ENCODE peak calls at places on chromosomes 5 and 9, in seven cellular contexts. X is heart left ventricle, L is fibroblast of lung, Q is neural progenitor cell, T is left ventricle myocardium inferior, D is PC-3, H is psoas muscle. R is an unnamed sample.

GRCh38 chr5:129541648-129542251 is 81.7 kb downstream of the ADAMTS19 start:
- DNase-seq in Q (no peak), X (no peak), L (peak; percentile 9), H (no peak), D (peak; percentile 53), T (no peak), R (no peak)

GRCh38 chr9:37309136-37309535 is 113.4 kb upstream of the GRHPR start:
- DNase-seq in H (no peak), D (peak; percentile 34), L (no peak), X (no peak), T (no peak), Q (peak; percentile 46), R (no peak)

GRCh38 chr5:37005946-37006540 is 129.5 kb downstream of the NIPBL start:
- DNase-seq in X (no peak), T (no peak), D (peak; percentile 62), H (no peak), Q (no peak), L (peak; percentile 23), R (no peak)

GRCh38 chr5:172303996-172304335 is 20.4 kb upstream of the UBTD2 start:
- DNase-seq in Q (no peak), L (peak; percentile 1), D (no peak), H (no peak), T (no peak), X (no peak), R (no peak)

GRCh38 chr9:36161187-36161586 is 8.0 kb upstream of the CCIN start:
- DNase-seq in H (no peak), T (no peak), L (peak; percentile 53), X (no peak), Q (no peak), D (no peak), R (no peak)

GRCh38 chr5:135031146-135031812 is 2.7 kb downstream of the PITX1 start:
- DNase-seq in L (no peak), T (peak; percentile 13), H (peak; percentile 63), X (no peak), D (no peak), Q (peak; percentile 76), R (no peak)

GRCh38 chr5:74546796-74547195 is 93.7 kb downstream of the ENC1 start:
- DNase-seq in D (peak; percentile 54), X (no peak), T (no peak), L (peak; percentile 70), Q (no peak), H (no peak), R (no peak)

GRCh38 chr5:12794476-12795332 is 890.5 kb upstream of the CTNND2 start:
- DNase-seq in D (no peak), T (peak; percentile 12), Q (no peak), H (no peak), X (no peak), L (no peak), R (no peak)

GRCh38 chr5:120139039-120139438 is 325.1 kb upstream of the PRR16 start:
- DNase-seq in D (peak; percentile 85), H (no peak), X (peak; percentile 13), T (no peak), Q (no peak), L (peak; percentile 91), R (no peak)

GRCh38 chr5:135565691-135566421 is 12.9 kb downstream of the CXCL14 start:
- DNase-seq in Q (peak; percentile 75), X (peak; percentile 42), L (peak; percentile 32), D (peak; percentile 65), H (peak; percentile 88), T (peak; percentile 68), R (peak; percentile 69)

GRCh38 chr9:116112236-116112635 is 41.4 kb upstream of the PAPPA start:
- DNase-seq in T (no peak), X (no peak), D (peak; percentile 39), L (peak; percentile 10), H (no peak), Q (no peak), R (no peak)

GRCh38 chr5:76733049-76733417 is 17.1 kb downstream of the F2R start:
- DNase-seq in T (no peak), D (no peak), Q (no peak), X (no peak), L (no peak), H (no peak), R (no peak)

GRCh38 chr5:76736679-76737078 is 20.8 kb downstream of the F2R start:
- DNase-seq in X (no peak), T (no peak), H (no peak), D (no peak), Q (no peak), L (no peak), R (no peak)

GRCh38 chr5:76737846-76738245 is 21.9 kb downstream of the F2R start:
- DNase-seq in D (no peak), X (no peak), L (no peak), Q (no peak), H (no peak), T (no peak), R (no peak)

GRCh38 chr5:76735762-76736545 is 20.0 kb downstream of the F2R start:
- DNase-seq in L (no peak), H (no peak), T (no peak), X (no peak), D (no peak), Q (no peak), R (no peak)

GRCh38 chr5:76737131-76737556 is 21.2 kb downstream of the F2R start:
- DNase-seq in H (no peak), Q (no peak), L (no peak), X (no peak), D (no peak), T (no peak), R (no peak)
- H3K27ac ChIP-seq in H (no peak overlapping the region), Q (no peak overlapping the region), L (no peak overlapping the region), X (no peak overlapping the region), D (no peak overlapping the region), T (peak overlapping the region; percentile 58), R (no peak overlapping the region)

GRCh38 chr5:3124410-3124809 is 372.9 kb upstream of the IRX2 start:
- DNase-seq in H (no peak), X (no peak), Q (no peak), T (no peak), D (no peak), L (no peak), R (no peak)

GRCh38 chr5:3121813-3122212 is 370.3 kb upstream of the IRX2 start:
- DNase-seq in T (no peak), X (no peak), D (no peak), H (no peak), L (no peak), Q (peak; percentile 71), R (no peak)

GRCh38 chr5:3123763-3124157 is 372.3 kb upstream of the IRX2 start:
- DNase-seq in L (no peak), X (no peak), T (no peak), H (no peak), D (no peak), Q (no peak), R (no peak)

GRCh38 chr5:3122216-3122615 is 370.7 kb upstream of the IRX2 start:
- DNase-seq in Q (no peak), D (no peak), X (no peak), H (no peak), L (no peak), T (no peak), R (no peak)

DNA sequence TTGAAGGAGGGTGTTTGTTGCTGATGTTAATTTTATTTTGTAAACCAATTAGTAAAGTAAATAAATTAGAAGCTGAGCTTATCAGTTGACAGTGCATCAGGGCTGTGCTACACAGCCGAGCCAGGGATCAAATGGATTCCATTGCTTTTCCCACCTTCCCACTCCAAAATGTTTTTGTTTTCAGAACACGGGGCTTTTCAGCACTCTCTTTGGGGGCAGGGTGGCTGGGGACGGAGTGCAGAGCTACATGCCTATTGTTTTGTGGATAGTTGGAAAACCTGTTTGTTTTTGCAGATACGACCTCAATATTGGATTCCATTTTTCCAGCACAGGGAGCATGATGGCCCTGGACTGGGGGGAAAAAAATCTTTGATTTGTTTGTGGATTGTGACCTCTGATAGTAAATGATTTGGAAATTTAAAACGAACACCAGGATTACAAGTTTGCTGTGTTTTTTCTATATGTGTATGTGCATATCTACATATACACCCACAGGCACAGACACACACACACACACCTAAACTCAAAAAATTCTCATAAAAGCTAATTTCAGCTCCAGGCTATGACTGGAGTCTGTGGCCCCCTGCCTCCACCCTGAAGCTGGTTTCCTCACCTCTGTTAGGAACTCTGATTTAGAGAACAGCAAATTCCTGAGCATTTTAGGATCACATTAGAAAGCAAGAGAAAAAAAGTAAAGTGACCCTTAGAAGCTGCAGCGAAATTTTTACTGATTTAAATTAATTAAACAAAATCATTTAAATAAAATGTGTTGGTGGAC is 371.7 kb upstream of the IRX2 start:
- DNase-seq in H (no peak), X (no peak), T (no peak), D (no peak), L (no peak), Q (peak; percentile 58), R (no peak)
- H3K27ac ChIP-seq in H (no peak overlapping the region), X (no peak overlapping the region), T (no peak overlapping the region), D (no peak overlapping the region), L (no peak overlapping the region), Q (no peak overlapping the region), R (no peak overlapping the region)

DNA sequence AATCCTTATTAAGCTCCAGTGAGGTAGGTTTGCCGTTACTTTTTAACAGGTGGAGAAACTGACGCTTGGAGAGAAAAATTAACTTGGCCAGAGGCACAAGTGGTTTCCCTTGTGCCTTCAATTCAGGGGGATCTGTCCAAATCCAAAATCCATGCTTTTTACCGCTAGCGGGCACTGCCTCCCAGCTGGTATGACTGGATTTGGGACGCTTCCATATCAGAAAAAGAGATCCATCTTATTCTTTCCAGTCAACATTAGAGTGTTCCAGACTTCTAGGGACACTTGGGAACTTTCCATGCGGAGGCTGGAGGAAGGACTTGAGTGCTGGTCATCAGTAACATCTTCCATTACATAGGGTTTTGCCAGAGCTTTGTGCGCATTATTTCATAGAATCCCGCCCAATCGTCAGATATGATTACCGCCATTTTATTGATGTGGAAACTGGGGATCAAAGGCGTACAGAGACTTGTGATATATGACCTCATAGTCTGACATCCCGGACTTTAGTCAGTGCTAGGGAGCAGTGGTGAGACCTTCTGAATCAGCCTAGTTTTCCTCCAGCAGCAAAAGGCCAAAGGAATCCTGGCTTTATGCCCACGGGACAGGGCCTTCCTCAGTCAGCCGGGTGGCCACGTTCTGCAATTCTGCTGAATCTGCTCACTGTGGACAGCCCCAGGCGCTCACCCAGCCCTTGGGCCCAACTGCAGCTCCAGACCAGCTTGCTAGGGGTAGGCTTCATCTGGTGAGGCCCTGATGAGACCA is 1.1 kb upstream of the GNPDA1 start:
- DNase-seq in L (peak; percentile 54), Q (no peak), D (peak; percentile 49), H (peak; percentile 68), T (peak; percentile 38), X (peak; percentile 52), R (no peak)
- H3K27ac ChIP-seq in L (no peak overlapping the region), Q (no peak overlapping the region), D (peak overlapping the region; percentile 90), H (peak overlapping the region; percentile 91), T (peak overlapping the region; percentile 88), X (no peak overlapping the region), R (peak overlapping the region; percentile 96)

GRCh38 chr5:157387164-157387563 is 72.8 kb upstream of the NIPAL4 start:
- DNase-seq in X (no peak), L (no peak), T (no peak), H (no peak), Q (no peak), D (no peak), R (no peak)

GRCh38 chr5:157383151-157383810 is 76.7 kb upstream of the NIPAL4 start:
- DNase-seq in X (no peak), Q (no peak), H (no peak), T (no peak), D (no peak), L (no peak), R (no peak)

GRCh38 chr5:157387683-157388093 is 72.3 kb upstream of the NIPAL4 start:
- DNase-seq in T (no peak), Q (no peak), X (peak; percentile 35), H (no peak), L (peak; percentile 98), D (peak; percentile 96), R (no peak)

GRCh38 chr5:157388148-157388547 is 71.9 kb upstream of the NIPAL4 start:
- DNase-seq in H (no peak), Q (no peak), X (no peak), D (peak; percentile 42), L (peak; percentile 68), T (no peak), R (no peak)

GRCh38 chr5:157384971-157385709 is 74.9 kb upstream of the NIPAL4 start:
- DNase-seq in X (peak; percentile 62), Q (no peak), T (peak; percentile 46), H (no peak), L (peak; percentile 100), D (peak; percentile 98), R (no peak)
- H3K27ac ChIP-seq in X (peak overlapping the region; percentile 75), Q (no peak overlapping the region), T (peak overlapping the region; percentile 75), H (peak overlapping the region; percentile 44), L (peak overlapping the region; percentile 51), D (peak overlapping the region; percentile 71), R (no peak overlapping the region)

R was measured in substantia nigra.